ENCODE peak calls at places on chromosomes 2 and 18, in seven cellular contexts. One of them, this sample, is unnamed. For H3K9me3 and H3K4me1, the result is how much of the 10 kb centered on the place peaks cover.

GRCh38 chr2:98908909-98909308 is 27.1 kb downstream of the CRACDL start:
- DNase-seq in endodermal cell: peak
- DNase-seq in esophagus squamous epithelium: no peak
- DNase-seq in mammary epithelial cell: peak
- DNase-seq in spleen: peak
- DNase-seq in adrenal gland: no peak
- DNase-seq in heart left ventricle: no peak
- DNase-seq in this sample: no peak

GRCh38 chr2:147777408-147777807 is 67.4 kb upstream of the ACVR2A start:
- DNase-seq in endodermal cell: no peak
- DNase-seq in esophagus squamous epithelium: no peak
- DNase-seq in mammary epithelial cell: no peak
- DNase-seq in spleen: no peak
- DNase-seq in adrenal gland: no peak
- DNase-seq in heart left ventricle: no peak
- DNase-seq in this sample: no peak

GRCh38 chr18:75135158-75135725 is 73.7 kb downstream of the PTGR3 start:
- DNase-seq in endodermal cell: peak
- DNase-seq in esophagus squamous epithelium: no peak
- DNase-seq in mammary epithelial cell: no peak
- DNase-seq in spleen: peak
- DNase-seq in adrenal gland: no peak
- DNase-seq in heart left ventricle: no peak
- DNase-seq in this sample: no peak

GRCh38 chr2:230875347-230876315 is 10.9 kb downstream of the ITM2C start:
- DNase-seq in endodermal cell: peak
- DNase-seq in esophagus squamous epithelium: no peak
- DNase-seq in mammary epithelial cell: no peak
- DNase-seq in spleen: peak
- DNase-seq in adrenal gland: no peak
- DNase-seq in heart left ventricle: no peak
- DNase-seq in this sample: no peak

GRCh38 chr2:219737270-219737691 is 109.9 kb downstream of the SLC4A3 start:
- DNase-seq in endodermal cell: peak
- DNase-seq in esophagus squamous epithelium: no peak
- DNase-seq in mammary epithelial cell: peak
- DNase-seq in spleen: no peak
- DNase-seq in adrenal gland: peak
- DNase-seq in heart left ventricle: no peak
- DNase-seq in this sample: no peak

GRCh38 chr2:222024934-222025890 is 273.6 kb downstream of the PAX3 start:
- DNase-seq in endodermal cell: peak
- DNase-seq in esophagus squamous epithelium: no peak
- DNase-seq in mammary epithelial cell: peak
- DNase-seq in spleen: no peak
- DNase-seq in adrenal gland: no peak
- DNase-seq in heart left ventricle: no peak
- DNase-seq in this sample: no peak

GRCh38 chr2:97660775-97661417 is 2.9 kb downstream of the ACTR1B start:
- DNase-seq in endodermal cell: no peak
- DNase-seq in esophagus squamous epithelium: no peak
- DNase-seq in mammary epithelial cell: no peak
- DNase-seq in spleen: peak
- DNase-seq in adrenal gland: no peak
- DNase-seq in heart left ventricle: no peak
- DNase-seq in this sample: peak

GRCh38 chr2:96138146-96139145 is at the start of gene ASTL:
- DNase-seq in endodermal cell: peak
- DNase-seq in esophagus squamous epithelium: no peak
- DNase-seq in mammary epithelial cell: peak
- DNase-seq in spleen: peak
- DNase-seq in adrenal gland: peak
- DNase-seq in heart left ventricle: peak
- DNase-seq in this sample: peak

GRCh38 chr2:45435316-45435715 is 175.8 kb downstream of the SRBD1 start:
- DNase-seq in endodermal cell: no peak
- DNase-seq in esophagus squamous epithelium: no peak
- DNase-seq in mammary epithelial cell: peak
- DNase-seq in spleen: no peak
- DNase-seq in adrenal gland: peak
- DNase-seq in heart left ventricle: no peak
- DNase-seq in this sample: no peak

GRCh38 chr2:41701231-41701630 is 346.6 kb upstream of the PKDCC start:
- DNase-seq in endodermal cell: no peak
- DNase-seq in esophagus squamous epithelium: no peak
- DNase-seq in mammary epithelial cell: no peak
- DNase-seq in spleen: no peak
- DNase-seq in adrenal gland: no peak
- DNase-seq in heart left ventricle: no peak
- DNase-seq in this sample: no peak

GRCh38 chr2:88874063-88874657 is 182.7 kb downstream of the RPIA start:
- DNase-seq in endodermal cell: peak
- DNase-seq in esophagus squamous epithelium: no peak
- DNase-seq in mammary epithelial cell: peak
- DNase-seq in spleen: no peak
- DNase-seq in adrenal gland: peak
- DNase-seq in heart left ventricle: peak
- DNase-seq in this sample: no peak

GRCh38 chr2:14451312-14451711 is 181.2 kb upstream of the LRATD1 start:
- DNase-seq in endodermal cell: no peak
- DNase-seq in esophagus squamous epithelium: no peak
- DNase-seq in mammary epithelial cell: no peak
- DNase-seq in spleen: no peak
- DNase-seq in adrenal gland: no peak
- DNase-seq in heart left ventricle: no peak
- DNase-seq in this sample: no peak

GRCh38 chr2:42848270-42848669 is 55.9 kb upstream of the HAAO start:
- DNase-seq in endodermal cell: peak
- DNase-seq in esophagus squamous epithelium: no peak
- DNase-seq in mammary epithelial cell: no peak
- DNase-seq in spleen: peak
- DNase-seq in adrenal gland: no peak
- DNase-seq in heart left ventricle: no peak
- DNase-seq in this sample: no peak

GRCh38 chr18:74333091-74333490 is 17.5 kb downstream of the C18orf63 start:
- DNase-seq in endodermal cell: no peak
- DNase-seq in esophagus squamous epithelium: no peak
- DNase-seq in mammary epithelial cell: no peak
- DNase-seq in spleen: no peak
- DNase-seq in adrenal gland: no peak
- DNase-seq in heart left ventricle: no peak
- DNase-seq in this sample: no peak

GRCh38 chr2:29166237-29166630 is 51.0 kb downstream of the CLIP4 start:
- DNase-seq in endodermal cell: no peak
- DNase-seq in esophagus squamous epithelium: no peak
- DNase-seq in mammary epithelial cell: no peak
- DNase-seq in spleen: no peak
- DNase-seq in adrenal gland: no peak
- DNase-seq in heart left ventricle: no peak
- DNase-seq in this sample: no peak

GRCh38 chr2:230661072-230661957 is 51.3 kb upstream of the CAB39 start:
- DNase-seq in endodermal cell: no peak
- DNase-seq in esophagus squamous epithelium: no peak
- DNase-seq in mammary epithelial cell: no peak
- DNase-seq in spleen: no peak
- DNase-seq in adrenal gland: no peak
- DNase-seq in heart left ventricle: no peak
- DNase-seq in this sample: no peak

GRCh38 chr2:238821391-238821790 is 26.5 kb upstream of the TWIST2 start:
- DNase-seq in endodermal cell: no peak
- DNase-seq in esophagus squamous epithelium: no peak
- DNase-seq in mammary epithelial cell: no peak
- DNase-seq in spleen: no peak
- DNase-seq in adrenal gland: no peak
- DNase-seq in heart left ventricle: no peak
- DNase-seq in this sample: no peak

GRCh38 chr2:74715880-74716279 is 61.8 kb downstream of the SEMA4F start:
- DNase-seq in endodermal cell: no peak
- DNase-seq in esophagus squamous epithelium: no peak
- DNase-seq in mammary epithelial cell: no peak
- DNase-seq in spleen: no peak
- DNase-seq in adrenal gland: no peak
- DNase-seq in heart left ventricle: no peak
- DNase-seq in this sample: no peak

GRCh38 chr18:63890226-63890949 is 2.9 kb downstream of the SERPINB2 start:
- DNase-seq in endodermal cell: no peak
- DNase-seq in esophagus squamous epithelium: no peak
- DNase-seq in mammary epithelial cell: no peak
- DNase-seq in spleen: no peak
- DNase-seq in adrenal gland: no peak
- DNase-seq in heart left ventricle: no peak
- DNase-seq in this sample: no peak

GRCh38 chr18:470661-471501 is 29.6 kb downstream of the COLEC12 start:
- DNase-seq in endodermal cell: no peak
- DNase-seq in esophagus squamous epithelium: no peak
- DNase-seq in mammary epithelial cell: no peak
- DNase-seq in spleen: no peak
- DNase-seq in adrenal gland: no peak
- DNase-seq in heart left ventricle: no peak
- DNase-seq in this sample: no peak

GRCh38 chr18:78566720-78567119 is 412.9 kb upstream of the SALL3 start:
- DNase-seq in endodermal cell: no peak
- DNase-seq in esophagus squamous epithelium: no peak
- DNase-seq in mammary epithelial cell: no peak
- DNase-seq in spleen: peak
- DNase-seq in adrenal gland: no peak
- DNase-seq in heart left ventricle: no peak
- DNase-seq in this sample: no peak

GRCh38 chr18:78563110-78563509 is 416.5 kb upstream of the SALL3 start:
- DNase-seq in endodermal cell: no peak
- DNase-seq in esophagus squamous epithelium: no peak
- DNase-seq in mammary epithelial cell: no peak
- DNase-seq in spleen: no peak
- DNase-seq in adrenal gland: no peak
- DNase-seq in heart left ventricle: no peak
- DNase-seq in this sample: no peak

GRCh38 chr18:78565240-78565639 is 414.4 kb upstream of the SALL3 start:
- DNase-seq in endodermal cell: no peak
- DNase-seq in esophagus squamous epithelium: no peak
- DNase-seq in mammary epithelial cell: no peak
- DNase-seq in spleen: no peak
- DNase-seq in adrenal gland: no peak
- DNase-seq in heart left ventricle: no peak
- DNase-seq in this sample: no peak

GRCh38 chr18:78564030-78564429 is 415.6 kb upstream of the SALL3 start:
- DNase-seq in endodermal cell: no peak
- DNase-seq in esophagus squamous epithelium: no peak
- DNase-seq in mammary epithelial cell: no peak
- DNase-seq in spleen: no peak
- DNase-seq in adrenal gland: no peak
- DNase-seq in heart left ventricle: no peak
- DNase-seq in this sample: peak

GRCh38 chr18:78566065-78566464 is 413.6 kb upstream of the SALL3 start:
- DNase-seq in endodermal cell: no peak
- DNase-seq in esophagus squamous epithelium: no peak
- DNase-seq in mammary epithelial cell: no peak
- DNase-seq in spleen: no peak
- DNase-seq in adrenal gland: no peak
- DNase-seq in heart left ventricle: no peak
- DNase-seq in this sample: no peak
- H3K9me3 ChIP-seq in endodermal cell: under half
- H3K9me3 ChIP-seq in esophagus squamous epithelium: under half
- H3K9me3 ChIP-seq in mammary epithelial cell: under half
- H3K9me3 ChIP-seq in spleen: under half
- H3K9me3 ChIP-seq in adrenal gland: under half
- H3K9me3 ChIP-seq in heart left ventricle: under half
- H3K9me3 ChIP-seq in this sample: under half

GRCh38 chr2:135219226-135219625 is 167.1 kb downstream of the RAB3GAP1 start:
- DNase-seq in endodermal cell: no peak
- DNase-seq in esophagus squamous epithelium: no peak
- DNase-seq in mammary epithelial cell: no peak
- DNase-seq in spleen: no peak
- DNase-seq in adrenal gland: no peak
- DNase-seq in heart left ventricle: no peak
- DNase-seq in this sample: no peak
- H3K4me1 ChIP-seq in endodermal cell: under half
- H3K4me1 ChIP-seq in esophagus squamous epithelium: under half
- H3K4me1 ChIP-seq in mammary epithelial cell: under half
- H3K4me1 ChIP-seq in spleen: under half
- H3K4me1 ChIP-seq in adrenal gland: under half
- H3K4me1 ChIP-seq in heart left ventricle: under half
- H3K4me1 ChIP-seq in this sample: under half

GRCh38 chr2:191369034-191369433 is 123.8 kb downstream of the MYO1B start:
- DNase-seq in endodermal cell: no peak
- DNase-seq in esophagus squamous epithelium: no peak
- DNase-seq in mammary epithelial cell: no peak
- DNase-seq in spleen: no peak
- DNase-seq in adrenal gland: no peak
- DNase-seq in heart left ventricle: no peak
- DNase-seq in this sample: no peak
- TF ChIP-seq CTCF in endodermal cell: peak
- TF ChIP-seq CTCF in esophagus squamous epithelium: no peak
- TF ChIP-seq CTCF in mammary epithelial cell: peak
- TF ChIP-seq CTCF in spleen: no peak
- TF ChIP-seq CTCF in adrenal gland: no peak
- TF ChIP-seq CTCF in heart left ventricle: peak
- TF ChIP-seq CTCF in this sample: no peak

DNA sequence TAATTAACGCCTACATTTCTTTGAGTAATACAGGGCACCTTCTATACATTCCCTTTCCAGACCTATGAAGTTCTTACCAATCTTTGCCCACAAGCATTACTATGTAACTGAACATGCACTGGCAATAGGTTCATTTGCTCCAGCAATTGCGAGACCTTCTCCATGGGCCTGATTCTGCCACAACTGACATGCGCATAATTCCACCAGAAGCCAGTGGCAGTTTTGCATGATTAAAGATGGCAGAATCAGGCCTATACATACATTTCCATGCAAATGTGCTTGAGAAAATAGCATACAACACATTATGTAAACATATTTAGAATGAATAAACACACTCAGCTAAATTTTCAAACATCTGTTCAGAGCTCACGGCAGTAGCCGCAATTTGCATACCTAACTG is 155.1 kb upstream of the CDH19 start:
- DNase-seq in endodermal cell: no peak
- DNase-seq in esophagus squamous epithelium: no peak
- DNase-seq in mammary epithelial cell: no peak
- DNase-seq in spleen: no peak
- DNase-seq in adrenal gland: no peak
- DNase-seq in heart left ventricle: no peak
- DNase-seq in this sample: no peak
- H3K9me3 ChIP-seq in endodermal cell: under half
- H3K9me3 ChIP-seq in esophagus squamous epithelium: under half
- H3K9me3 ChIP-seq in mammary epithelial cell: under half
- H3K9me3 ChIP-seq in spleen: under half
- H3K9me3 ChIP-seq in adrenal gland: under half
- H3K9me3 ChIP-seq in heart left ventricle: under half
- H3K9me3 ChIP-seq in this sample: under half

GRCh38 chr18:10482363-10482984 is 28.0 kb downstream of the APCDD1 start:
- DNase-seq in endodermal cell: no peak
- DNase-seq in esophagus squamous epithelium: no peak
- DNase-seq in mammary epithelial cell: no peak
- DNase-seq in spleen: no peak
- DNase-seq in adrenal gland: no peak
- DNase-seq in heart left ventricle: no peak
- DNase-seq in this sample: no peak
- H3K4me1 ChIP-seq in endodermal cell: under half
- H3K4me1 ChIP-seq in esophagus squamous epithelium: under half
- H3K4me1 ChIP-seq in mammary epithelial cell: under half
- H3K4me1 ChIP-seq in spleen: under half
- H3K4me1 ChIP-seq in adrenal gland: under half
- H3K4me1 ChIP-seq in heart left ventricle: under half
- H3K4me1 ChIP-seq in this sample: under half

GRCh38 chr2:100919316-100919715 is 82.8 kb upstream of the RPL31 start:
- DNase-seq in endodermal cell: peak
- DNase-seq in esophagus squamous epithelium: no peak
- DNase-seq in mammary epithelial cell: no peak
- DNase-seq in spleen: no peak
- DNase-seq in adrenal gland: no peak
- DNase-seq in heart left ventricle: no peak
- DNase-seq in this sample: no peak
- TF ChIP-seq CTCF in endodermal cell: peak
- TF ChIP-seq CTCF in esophagus squamous epithelium: no peak
- TF ChIP-seq CTCF in mammary epithelial cell: peak
- TF ChIP-seq CTCF in spleen: peak
- TF ChIP-seq CTCF in adrenal gland: peak
- TF ChIP-seq CTCF in heart left ventricle: no peak
- TF ChIP-seq CTCF in this sample: no peak

This sample was measured in kidney.